ENCODE peak calls at places on chromosomes 2 and 18, in six cellular contexts. I is globus pallidus, H is NCI-H1436, X is H7, T is H4, S is NCI-H748 treated with DMSO at 0.1 percent for 48 hours. C is an unnamed sample.

GRCh38 chr2:215880970-215881369 is 132.4 kb downstream of the MREG start:
- DNase-seq in I (no peak), H (no peak), X (no peak), T (no peak), S (no peak), C (no peak)

GRCh38 chr2:33322099-33322498 is 154.3 kb upstream of the RASGRP3 start:
- DNase-seq in I (no peak), H (no peak), X (no peak), T (no peak), S (no peak), C (no peak)

GRCh38 chr2:125408839-125409502 is 1247.0 kb upstream of the GYPC start:
- DNase-seq in I (no peak), H (no peak), X (no peak), T (no peak), S (no peak), C (no peak)

GRCh38 chr2:31319391-31320175 is 85.6 kb downstream of the EHD3 start:
- DNase-seq in I (no peak), H (no peak), X (no peak), T (peak; percentile 68), S (peak; percentile 0), C (no peak)

GRCh38 chr2:70043252-70043875 is 43.9 kb upstream of the PCBP1 start:
- DNase-seq in I (no peak), H (no peak), X (no peak), T (no peak), S (no peak), C (no peak)

GRCh38 chr18:57839942-57840381 is 36.8 kb upstream of the ATP8B1 start:
- DNase-seq in I (no peak), H (no peak), X (no peak), T (no peak), S (no peak), C (no peak)

GRCh38 chr18:57655740-57656139 is 34.1 kb upstream of the NARS1 start:
- DNase-seq in I (no peak), H (no peak), X (no peak), T (no peak), S (no peak), C (no peak)

GRCh38 chr2:31384351-31384750 is 30.2 kb downstream of the XDH start:
- DNase-seq in I (no peak), H (no peak), X (no peak), T (peak; percentile 73), S (no peak), C (no peak)

GRCh38 chr2:232329716-232330067 is 48.9 kb upstream of the ALPP start:
- DNase-seq in I (no peak), H (no peak), X (no peak), T (no peak), S (no peak), C (no peak)

GRCh38 chr2:237143676-237144440 is 58.2 kb downstream of the COPS8 start:
- DNase-seq in I (no peak), H (no peak), X (no peak), T (no peak), S (no peak), C (no peak)

GRCh38 chr18:76463872-76464271 is 31.2 kb downstream of the ZNF516 start:
- DNase-seq in I (no peak), H (no peak), X (no peak), T (no peak), S (no peak), C (no peak)

GRCh38 chr2:64345998-64346397 is 108.0 kb upstream of the LGALSL start:
- DNase-seq in I (no peak), H (no peak), X (no peak), T (no peak), S (no peak), C (no peak)

GRCh38 chr2:52429740-52430139 is 1337.9 kb upstream of the CHAC2 start:
- DNase-seq in I (no peak), H (no peak), X (no peak), T (no peak), S (no peak), C (no peak)